ENCODE peak calls at places on chromosomes 3 and 15, in nine cellular contexts. W is GM13977; E is NCI-H446; Z is GM10248; U is CD4-positive, CD25-positive, alpha-beta regulatory T cell; R is NCI-H2107; P is neural crest cell; D is stimulated activated CD8-positive, alpha-beta memory T cell treated with anti-CD3 and anti-CD28 coated beads, Interleukin-7, amount 100 ng/mL, for 4 hours; T is midbrain. I is an unnamed sample.

GRCh38 chr3:157871248-157871647 is 235.0 kb downstream of the SHOX2 start:
- DNase-seq in W (no peak), E (no peak), Z (no peak), U (no peak), R (no peak), P (no peak), D (no peak), T (no peak), I (no peak)

GRCh38 chr3:17175187-17175839 is 290.6 kb downstream of the PLCL2 start:
- DNase-seq in W (no peak), E (no peak), Z (no peak), U (no peak), R (no peak), P (no peak), D (no peak), T (no peak), I (no peak)

GRCh38 chr15:86772369-86773059 is 692.8 kb downstream of the AGBL1 start:
- DNase-seq in W (no peak), E (no peak), Z (no peak), U (no peak), R (no peak), P (no peak), D (no peak), T (no peak), I (no peak)

GRCh38 chr3:99641480-99641879 is 3.1 kb downstream of the COL8A1 start:
- DNase-seq in W (no peak), E (no peak), Z (no peak), U (no peak), R (no peak), P (no peak), D (no peak), T (no peak), I (no peak)

GRCh38 chr3:172924546-172924945 is 174.0 kb downstream of the ECT2 start:
- DNase-seq in W (no peak), E (no peak), Z (no peak), U (no peak), R (no peak), P (no peak), D (no peak), T (no peak), I (no peak)

GRCh38 chr3:28575748-28576589 is 227.3 kb upstream of the AZI2 start:
- DNase-seq in W (peak), E (peak), Z (peak), U (no peak), R (no peak), P (peak), D (no peak), T (peak), I (no peak)

GRCh38 chr15:51796777-51797474 is 32.5 kb upstream of the TMOD3 start:
- DNase-seq in W (no peak), E (peak), Z (no peak), U (no peak), R (no peak), P (no peak), D (no peak), T (no peak), I (no peak)

GRCh38 chr15:61030451-61030850 is 198.7 kb downstream of the RORA start:
- DNase-seq in W (no peak), E (no peak), Z (no peak), U (no peak), R (no peak), P (no peak), D (no peak), T (no peak), I (no peak)